ENCODE peak calls at places on chromosomes 7 and 10, in four cellular contexts. D is AG04450, T is fibroblast of pulmonary artery, Y is left ventricle myocardium inferior. E is an unnamed sample.

GRCh38 chr7:105802611-105803520 is 73.5 kb downstream of the ATXN7L1 start:
- DNase-seq in D (no peak), T (no peak), Y (no peak), E (no peak)

GRCh38 chr7:27126596-27127327 is 3.8 kb downstream of the HOXA4 start:
- DNase-seq in D (no peak), T (no peak), Y (no peak), E (no peak)

GRCh38 chr10:59857049-59857448 is 49.3 kb downstream of the CCDC6 start:
- DNase-seq in D (no peak), T (no peak), Y (no peak), E (no peak)

GRCh38 chr10:96789571-96790108 is 42.5 kb upstream of the LCOR start:
- DNase-seq in D (no peak), T (no peak), Y (no peak), E (no peak)

GRCh38 chr10:132441818-132442217 is 44.8 kb downstream of the PWWP2B start:
- DNase-seq in D (no peak), T (no peak), Y (no peak), E (no peak)

GRCh38 chr7:38932509-38933168 is 23.6 kb upstream of the VPS41 start:
- DNase-seq in D (peak; percentile 10), T (peak; percentile 65), Y (peak; percentile 34), E (no peak)

GRCh38 chr10:69486922-69487730 is 35.9 kb downstream of the TSPAN15 start:
- DNase-seq in D (no peak), T (no peak), Y (peak; percentile 17), E (no peak)

GRCh38 chr10:11017575-11018425 is at the start of gene CELF2:
- DNase-seq in D (no peak), T (no peak), Y (peak; percentile 75), E (no peak)

GRCh38 chr10:55630491-55631056 is 730.5 kb downstream of the ZWINT start:
- DNase-seq in D (no peak), T (peak; percentile 4), Y (no peak), E (no peak)

GRCh38 chr7:30285067-30285530 is 702 bp downstream of the ZNRF2 start:
- DNase-seq in D (no peak), T (peak; percentile 31), Y (peak; percentile 40), E (no peak)

GRCh38 chr7:28668085-28668484 is 255.8 kb downstream of the CREB5 start:
- DNase-seq in D (no peak), T (no peak), Y (no peak), E (no peak)

GRCh38 chr10:33376976-33377657 is 42.6 kb upstream of the NRP1 start:
- DNase-seq in D (peak; percentile 16), T (peak; percentile 71), Y (no peak), E (no peak)

GRCh38 chr10:21135396-21135973 is 238.4 kb upstream of the NEBL start:
- DNase-seq in D (no peak), T (peak; percentile 58), Y (no peak), E (no peak)

GRCh38 chr7:73718905-73719805 is at the start of gene STX1A:
- DNase-seq in D (no peak), T (peak; percentile 66), Y (peak; percentile 69), E (no peak)

GRCh38 chr7:102464577-102465280 is at the start of the genes ALKBH4 and LRWD1:
- DNase-seq in D (peak; percentile 67), T (peak; percentile 92), Y (peak; percentile 96), E (no peak)

GRCh38 chr7:111356941-111357340 is 205.4 kb downstream of the IMMP2L start:
- DNase-seq in D (no peak), T (no peak), Y (no peak), E (peak; percentile 12)
- H3K4me3 ChIP-seq in D (no peak overlapping the region), T (no peak overlapping the region), Y (no peak overlapping the region), E (no peak overlapping the region)

DNA sequence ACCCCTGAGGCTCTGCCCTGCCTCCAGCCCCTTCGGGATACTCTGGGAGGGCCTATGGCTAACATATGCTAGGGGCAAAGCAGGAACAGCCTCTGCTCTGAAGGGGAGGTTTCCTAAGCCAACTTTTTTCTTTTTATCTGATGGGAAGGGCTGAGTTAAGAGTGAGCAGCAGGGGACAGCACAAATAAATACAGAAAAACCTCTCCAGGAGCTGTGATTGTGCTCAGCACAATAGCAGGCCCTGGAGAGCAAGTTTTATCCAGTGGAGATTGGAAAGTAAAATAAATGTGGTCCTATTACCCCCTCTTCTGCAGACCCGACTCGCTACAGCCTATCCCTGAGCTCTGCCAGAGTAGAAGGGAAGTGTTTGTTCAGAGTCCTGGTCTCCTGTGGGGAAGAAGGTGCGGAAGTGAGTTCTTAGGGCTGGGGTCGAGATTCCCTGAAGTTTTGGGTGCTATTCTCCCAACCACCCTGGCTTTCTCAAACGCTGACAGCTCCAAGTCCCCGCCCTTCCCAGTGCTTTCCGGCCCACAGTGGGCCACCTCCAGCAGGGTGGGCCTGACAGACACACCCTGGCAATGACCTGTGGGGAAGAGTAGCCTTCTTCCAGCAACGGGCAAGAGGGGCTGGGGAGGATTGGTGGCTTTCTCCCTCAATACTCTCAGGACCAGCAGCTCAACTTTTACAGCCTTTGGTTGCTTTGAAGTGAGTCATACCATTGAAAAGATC is 23.0 kb upstream of the AFAP1L2 start:
- DNase-seq in D (no peak), T (no peak), Y (no peak), E (no peak)
- TF ChIP-seq CTCF in D (no peak), T (no peak), Y (peak; percentile 27), E (no peak)

DNA sequence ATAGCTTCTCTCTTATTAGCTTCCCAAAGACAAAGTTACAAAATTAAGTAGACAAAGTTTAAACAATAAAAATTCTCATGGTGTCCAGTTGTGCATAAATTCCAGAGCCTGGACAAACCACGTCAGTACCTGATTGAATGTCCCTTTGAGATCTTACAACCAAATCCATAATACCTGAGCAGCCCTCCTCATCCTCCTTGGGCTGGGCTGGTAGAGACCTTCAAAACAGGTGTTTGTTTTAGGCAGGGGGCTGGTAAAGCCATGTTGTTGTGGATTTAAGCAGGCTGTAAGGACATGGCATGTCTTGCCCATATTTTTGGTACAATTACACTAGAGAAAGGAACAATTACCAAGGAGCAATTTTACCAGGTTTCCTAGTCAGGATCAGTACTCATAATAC is 2.1 kb downstream of the IFIT5 start:
- DNase-seq in D (no peak), T (no peak), Y (no peak), E (no peak)
- H3K4me3 ChIP-seq in D (no peak overlapping the region), T (no peak overlapping the region), Y (peak overlapping the region; percentile 91), E (no peak overlapping the region)

DNA sequence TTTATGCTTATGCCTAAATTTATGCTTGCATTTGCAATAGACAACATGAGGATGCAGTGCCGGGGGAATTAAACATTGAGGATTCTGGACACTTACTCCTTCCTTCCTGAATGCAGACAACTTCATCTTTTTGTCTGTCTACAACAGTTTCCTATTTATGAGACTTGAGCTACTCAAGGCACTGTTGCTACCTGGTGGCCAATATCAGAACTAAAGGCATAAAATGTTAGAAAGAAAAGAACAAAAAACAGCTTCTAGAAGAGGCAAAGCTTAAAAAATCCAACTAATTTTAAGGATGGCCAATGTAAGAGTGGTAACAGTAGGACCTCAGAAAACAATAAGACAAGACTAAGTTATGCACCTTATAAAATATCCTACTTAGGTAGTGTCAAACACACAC is 144.5 kb upstream of the PTN start:
- DNase-seq in D (no peak), T (peak; percentile 29), Y (no peak), E (no peak)
- TF ChIP-seq CTCF in D (peak; percentile 55), T (peak; percentile 25), Y (peak; percentile 35), E (peak; percentile 7)

DNA sequence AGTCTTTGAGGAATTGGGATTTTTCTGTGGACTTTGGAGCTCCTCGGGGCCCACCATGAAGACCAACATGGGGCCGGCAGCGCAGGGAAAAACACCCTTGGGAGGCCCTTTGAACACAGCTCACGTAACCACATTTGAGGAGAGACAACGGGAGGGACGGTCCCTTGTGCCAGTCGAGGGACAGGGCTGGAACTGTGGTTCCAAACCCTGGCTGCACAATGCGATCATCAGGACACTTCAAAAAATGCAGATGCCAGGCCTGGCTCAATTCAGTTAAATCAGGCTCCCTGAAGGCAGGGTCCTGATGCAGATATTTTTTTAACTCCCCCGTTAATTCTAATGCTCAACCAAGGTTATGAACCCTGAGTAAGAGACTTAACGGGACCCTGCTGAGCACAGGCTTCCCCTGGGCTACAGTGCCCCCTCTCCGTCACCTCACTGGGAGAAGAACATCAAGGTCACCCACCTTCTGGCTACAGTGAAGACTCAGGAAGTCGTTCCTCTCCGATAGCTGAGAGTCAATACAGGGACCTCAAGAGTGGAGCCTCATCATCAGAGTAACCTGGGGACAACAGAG is 30.4 kb downstream of the LYZL1 start:
- DNase-seq in D (no peak), T (no peak), Y (no peak), E (no peak)
- H3K4me3 ChIP-seq in D (no peak overlapping the region), T (no peak overlapping the region), Y (peak overlapping the region; percentile 33), E (no peak overlapping the region)